ENCODE peak calls at places on chromosomes 13 and 19, in four cellular contexts. Y is GM12878, W is K562, O is HepG2. Z is an unnamed sample.
A peak's percentile ranks its signal among the peaks of the same experiment; 100 is the strongest.

GRCh38 chr19:18479964-18480723 is 41.7 kb downstream of the ELL start:
- DNase-seq in Y (no peak), W (peak; percentile 45), O (no peak), Z (no peak)

GRCh38 chr13:110533771-110534670 is 27.5 kb downstream of the RAB20 start:
- DNase-seq in Y (no peak), W (no peak), O (no peak), Z (no peak)

GRCh38 chr13:73000027-73000674 is 58.7 kb upstream of the KLF5 start:
- DNase-seq in Y (peak; percentile 21), W (peak; percentile 3), O (no peak), Z (peak; percentile 26)

GRCh38 chr13:86729206-86729605 is 930.0 kb upstream of the SLITRK6 start:
- DNase-seq in Y (no peak), W (no peak), O (no peak), Z (no peak)

GRCh38 chr13:39259371-39259770 is 221.1 kb downstream of the NHLRC3 start:
- DNase-seq in Y (peak; percentile 12), W (no peak), O (no peak), Z (no peak)

GRCh38 chr19:343451-343931 is 1.1 kb downstream of the MIER2 start:
- DNase-seq in Y (no peak), W (peak; percentile 40), O (no peak), Z (no peak)

GRCh38 chr19:18440421-18440877 is 2.5 kb upstream of the ISYNA1 start:
- DNase-seq in Y (no peak), W (peak; percentile 67), O (peak; percentile 57), Z (no peak)

GRCh38 chr19:57171551-57172081 is 4.3 kb upstream of the DUXA start:
- DNase-seq in Y (no peak), W (no peak), O (peak; percentile 20), Z (no peak)

GRCh38 chr13:110185696-110186095 is 121.3 kb downstream of the COL4A1 start:
- DNase-seq in Y (no peak), W (no peak), O (no peak), Z (no peak)

GRCh38 chr13:53254495-53254894 is 225.9 kb downstream of the OLFM4 start:
- DNase-seq in Y (no peak), W (peak; percentile 3), O (no peak), Z (no peak)

GRCh38 chr13:42401376-42401775 is 129.4 kb downstream of the AKAP11 start:
- DNase-seq in Y (no peak), W (no peak), O (no peak), Z (no peak)

GRCh38 chr13:76474356-76474755 is 411.8 kb downstream of the KCTD12 start:
- DNase-seq in Y (no peak), W (no peak), O (no peak), Z (no peak)

GRCh38 chr19:48509467-48510194 is 2.0 kb downstream of the LMTK3 start:
- DNase-seq in Y (no peak), W (no peak), O (no peak), Z (no peak)

GRCh38 chr13:85693889-85694511 is 105.2 kb downstream of the SLITRK6 start:
- DNase-seq in Y (no peak), W (no peak), O (no peak), Z (no peak)

GRCh38 chr19:30361721-30362120 is 10.5 kb upstream of the ZNF536 start:
- DNase-seq in Y (no peak), W (no peak), O (peak; percentile 61), Z (no peak)

GRCh38 chr19:19217110-19217509 is 5.4 kb downstream of the NCAN start:
- DNase-seq in Y (no peak), W (peak; percentile 77), O (peak; percentile 55), Z (peak; percentile 75)

GRCh38 chr13:45119469-45119989 is 781 bp upstream of the GTF2F2 start:
- DNase-seq in Y (peak; percentile 26), W (peak; percentile 37), O (no peak), Z (no peak)

GRCh38 chr13:99471231-99472202 is 29.8 kb upstream of the TM9SF2 start:
- DNase-seq in Y (no peak), W (no peak), O (no peak), Z (no peak)

GRCh38 chr13:97239943-97240788 is 18.0 kb downstream of the MBNL2 start:
- DNase-seq in Y (no peak), W (no peak), O (no peak), Z (no peak)

GRCh38 chr13:113848020-113848419 is 15.9 kb downstream of the GAS6 start:
- DNase-seq in Y (no peak), W (no peak), O (no peak), Z (no peak)

GRCh38 chr19:53868091-53868891 is 608 bp downstream of the MYADM start:
- DNase-seq in Y (no peak), W (peak; percentile 66), O (peak; percentile 47), Z (no peak)

GRCh38 chr19:10286803-10287737 is at the start of gene ICAM4:
- DNase-seq in Y (no peak), W (peak; percentile 95), O (peak; percentile 63), Z (no peak)

GRCh38 chr13:99564389-99564788 is 63.1 kb downstream of the TM9SF2 start:
- DNase-seq in Y (no peak), W (no peak), O (no peak), Z (no peak)

GRCh38 chr13:83223546-83223945 is 658.7 kb downstream of the SLITRK1 start:
- DNase-seq in Y (no peak), W (no peak), O (no peak), Z (no peak)

GRCh38 chr13:88395804-88396203 is 724.6 kb downstream of the SLITRK5 start:
- DNase-seq in Y (no peak), W (no peak), O (no peak), Z (no peak)

GRCh38 chr13:57631607-57632275 is at the start of gene PCDH17:
- DNase-seq in Y (no peak), W (no peak), O (no peak), Z (no peak)

GRCh38 chr19:53015730-53016129 is 2.0 kb downstream of the ERVV-1 start:
- DNase-seq in Y (no peak), W (no peak), O (no peak), Z (no peak)

GRCh38 chr13:101127741-101128353 is 288.5 kb downstream of the NALCN start:
- DNase-seq in Y (no peak), W (peak; percentile 37), O (peak; percentile 33), Z (peak; percentile 21)

GRCh38 chr19:29269641-29270040 is 56.7 kb upstream of the UQCRFS1 start:
- DNase-seq in Y (no peak), W (no peak), O (no peak), Z (no peak)

DNA sequence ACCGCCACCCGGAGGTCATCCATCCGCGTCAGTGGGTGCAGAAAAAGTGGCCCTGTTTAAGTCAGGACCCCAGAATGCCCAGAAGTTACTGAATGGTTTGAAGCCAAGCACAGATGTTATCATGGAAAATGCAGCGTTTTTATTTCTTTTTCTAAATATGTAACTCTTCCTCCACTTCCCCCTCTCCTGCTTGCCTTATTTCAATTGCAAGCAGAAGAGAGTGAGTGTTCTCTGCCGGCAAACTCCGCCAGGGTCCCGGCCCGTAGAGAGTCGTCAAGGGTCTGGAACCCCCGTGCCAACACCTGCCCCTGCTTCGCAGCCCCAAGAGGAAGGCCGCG is 913 bp upstream of the PDX1 start:
- DNase-seq in Y (no peak), W (no peak), O (no peak), Z (no peak)
- TF ChIP-seq EZH2 in Y (no peak), W (no peak), O (no peak), Z (no peak)

DNA sequence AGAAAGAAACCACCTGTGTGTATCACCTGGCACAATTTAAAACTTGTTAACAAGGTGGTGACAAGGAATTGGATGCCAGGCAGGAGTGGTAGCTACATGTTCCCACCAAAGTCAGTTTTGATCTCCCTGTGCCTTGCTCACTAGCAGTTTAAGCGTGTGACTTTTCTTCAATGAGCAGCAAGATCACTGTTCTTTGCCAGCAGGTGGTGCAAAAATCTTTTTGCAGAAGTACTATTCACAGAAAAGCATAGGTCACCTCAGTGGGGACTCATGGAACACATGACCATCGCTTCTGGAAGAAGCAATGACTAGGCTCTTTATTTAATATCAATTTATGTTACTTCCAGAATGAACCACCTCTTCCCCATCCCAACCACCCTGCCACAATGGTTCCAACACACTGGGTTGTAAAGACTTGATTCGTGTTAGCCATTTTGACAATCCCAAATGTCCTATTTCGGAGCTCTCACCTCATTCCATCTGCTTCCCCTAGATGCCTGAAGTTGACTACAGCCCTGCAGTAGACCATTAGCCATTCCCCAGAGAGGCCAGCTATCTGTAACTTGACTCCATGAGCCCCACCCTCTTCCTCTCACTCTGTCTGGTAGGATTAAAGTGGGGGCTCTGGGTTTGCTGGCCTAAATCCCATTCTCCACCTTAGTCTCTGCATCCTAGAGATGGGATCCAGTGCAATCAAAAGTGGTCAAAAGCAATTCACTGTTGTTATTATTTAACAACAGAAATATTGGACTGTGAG is 59.1 kb upstream of the TNFRSF19 start:
- DNase-seq in Y (peak; percentile 62), W (peak; percentile 5), O (peak; percentile 62), Z (peak; percentile 6)
- TF ChIP-seq ZBTB33 in Y (no peak), W (no peak), O (no peak), Z (no peak)

GRCh38 chr19:33458171-33458633 is 63.4 kb downstream of the PEPD start:
- DNase-seq in Y (no peak), W (no peak), O (no peak), Z (no peak)

GRCh38 chr19:33458807-33459206 is 62.8 kb downstream of the PEPD start:
- DNase-seq in Y (no peak), W (no peak), O (no peak), Z (no peak)

GRCh38 chr19:33459220-33459619 is 62.4 kb downstream of the PEPD start:
- DNase-seq in Y (no peak), W (no peak), O (no peak), Z (no peak)

GRCh38 chr19:33460221-33460908 is 61.2 kb downstream of the PEPD start:
- DNase-seq in Y (no peak), W (no peak), O (no peak), Z (no peak)

DNA sequence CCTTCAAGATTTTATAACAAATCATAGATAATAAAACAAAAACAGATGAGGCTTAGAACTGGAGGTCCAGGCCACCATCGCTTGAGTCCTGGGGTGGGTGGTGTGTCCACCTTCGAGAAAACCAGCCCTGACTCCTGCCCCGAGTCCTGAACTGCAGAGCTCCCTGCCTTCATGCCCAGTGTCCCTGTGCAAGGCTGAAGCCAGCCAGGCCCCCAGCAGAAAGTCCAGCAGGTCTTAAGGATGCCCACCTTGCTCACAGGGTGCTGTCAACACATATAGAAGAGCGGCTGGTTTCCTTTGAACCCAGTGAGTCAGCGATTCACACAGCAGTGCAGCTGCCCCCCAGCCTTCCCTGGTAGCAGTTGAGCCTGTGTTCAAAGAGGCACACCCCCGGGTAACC is 61.9 kb downstream of the PEPD start:
- DNase-seq in Y (no peak), W (no peak), O (no peak), Z (no peak)
- TF ChIP-seq EZH2 in Y (no peak), W (no peak), O (no peak), Z (no peak)

DNA sequence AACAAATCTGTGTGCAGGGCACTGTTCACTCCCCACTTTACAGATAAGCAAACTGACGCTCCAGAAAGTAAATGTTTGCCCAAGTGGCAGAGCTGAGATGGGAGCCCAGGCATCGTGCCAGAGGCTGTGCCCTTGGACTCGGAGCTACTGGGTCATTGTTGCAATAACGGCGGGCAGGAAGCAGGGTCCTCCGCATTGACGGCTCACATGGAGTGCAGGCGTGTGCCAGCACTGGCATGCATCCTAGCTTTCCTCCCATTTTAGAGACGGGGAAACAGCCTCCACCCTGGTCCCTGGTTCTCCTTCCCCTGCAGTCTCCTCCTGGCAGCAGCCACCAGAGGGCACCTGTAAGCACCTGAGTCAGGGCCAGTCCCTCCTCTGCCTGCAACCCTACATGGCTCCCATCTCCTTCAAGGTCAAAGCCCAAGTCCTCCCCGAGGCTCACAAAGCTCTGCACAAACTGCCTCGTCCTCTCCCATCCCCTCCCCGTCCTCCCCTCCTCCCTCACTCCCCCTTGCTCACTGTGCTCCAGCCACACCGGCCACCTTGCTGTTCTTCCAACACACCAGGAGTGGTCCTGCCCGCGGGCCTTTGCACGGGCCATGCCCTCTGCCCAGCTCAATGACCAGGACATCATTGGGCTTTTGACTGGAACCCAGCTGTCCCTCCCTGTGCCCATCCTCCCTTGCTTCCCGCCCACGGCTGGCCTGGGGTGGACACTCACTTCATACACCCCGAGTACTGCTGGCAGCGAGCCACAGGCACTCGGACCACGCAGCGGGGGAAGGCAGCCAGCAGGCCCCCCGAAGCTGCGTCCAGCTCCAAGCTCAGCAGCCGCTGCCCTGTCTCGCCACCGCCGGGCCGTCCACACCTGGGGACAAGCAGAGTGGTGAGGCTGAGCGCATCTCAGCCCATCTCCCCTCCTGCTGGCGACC is 7.7 kb upstream of the LRG1 start:
- DNase-seq in Y (no peak), W (peak; percentile 50), O (no peak), Z (no peak)
- TF ChIP-seq ZBTB33 in Y (no peak), W (no peak), O (peak; percentile 58), Z (no peak)